ENCODE peak calls at places on chromosome 3, in four cellular contexts. V is hepatocyte, H is GM06990, U is cardiac muscle cell. A is an unnamed sample.

GRCh38 chr3:37765591-37766219 is 96.0 kb upstream of the CTDSPL start:
- DNase-seq in V (peak), H (no peak), U (peak), A (no peak)

GRCh38 chr3:54157860-54158259 is 35.5 kb downstream of the CACNA2D3 start:
- DNase-seq in H (no peak), V (no peak), U (no peak), A (no peak)

GRCh38 chr3:68866157-68866556 is 66.2 kb downstream of the TAFA4 start:
- DNase-seq in H (no peak), U (no peak), V (no peak), A (no peak)

GRCh38 chr3:126782554-126782953 is 78.5 kb downstream of the CHCHD6 start:
- DNase-seq in V (peak), U (no peak), H (no peak), A (peak)

GRCh38 chr3:194058189-194058571 is 77.8 kb upstream of the HES1 start:
- DNase-seq in H (peak), U (peak), V (peak), A (peak)

GRCh38 chr3:4744405-4745239 is 234.6 kb upstream of the BHLHE40 start:
- DNase-seq in V (peak), H (no peak), U (no peak), A (no peak)

GRCh38 chr3:73404450-73404849 is 220.3 kb downstream of the PDZRN3 start:
- DNase-seq in U (peak), V (no peak), H (no peak), A (no peak)

GRCh38 chr3:50594253-50594785 is 17.3 kb downstream of the CISH start:
- DNase-seq in V (no peak), H (no peak), U (no peak), A (no peak)

GRCh38 chr3:52438579-52439425 is 6.1 kb downstream of the SEMA3G start:
- DNase-seq in V (peak), H (no peak), U (no peak), A (no peak)

GRCh38 chr3:127525373-127525772 is 65.2 kb downstream of the TPRA1 start:
- DNase-seq in U (no peak), H (no peak), V (peak), A (peak)

GRCh38 chr3:177982034-177982433 is 554.2 kb upstream of the KCNMB2 start:
- DNase-seq in V (no peak), U (no peak), H (no peak), A (no peak)

GRCh38 chr3:52392216-52392930 is 52.5 kb downstream of the SEMA3G start:
- DNase-seq in V (no peak), U (no peak), H (no peak), A (no peak)

GRCh38 chr3:143832433-143832832 is 15.8 kb downstream of the SLC9A9 start:
- DNase-seq in V (no peak), H (peak), U (no peak), A (no peak)

GRCh38 chr3:194369522-194370279 is at the start of gene LRRC15:
- DNase-seq in H (no peak), U (peak), V (peak), A (peak)

GRCh38 chr3:11498174-11498573 is 145.5 kb downstream of the VGLL4 start:
- DNase-seq in U (no peak), H (no peak), V (no peak), A (no peak)

GRCh38 chr3:30578479-30578878 is 27.9 kb upstream of the TGFBR2 start:
- DNase-seq in H (no peak), V (peak), U (no peak), A (peak)

GRCh38 chr3:194097141-194097880 is 38.6 kb upstream of the HES1 start:
- DNase-seq in V (no peak), U (peak), H (no peak), A (peak)

GRCh38 chr3:177830411-177830849 is 633.1 kb upstream of the TBL1XR1 start:
- DNase-seq in U (no peak), H (no peak), V (peak), A (no peak)

GRCh38 chr3:44323341-44323955 is 15.1 kb upstream of the TCAIM start:
- DNase-seq in V (peak), U (peak), H (no peak), A (peak)

GRCh38 chr3:30232142-30232541 is 374.3 kb upstream of the TGFBR2 start:
- DNase-seq in H (no peak), U (no peak), V (no peak), A (no peak)

GRCh38 chr3:194876403-194877165 is 190.9 kb downstream of the FAM43A start:
- DNase-seq in H (no peak), V (no peak), U (no peak), A (no peak)

GRCh38 chr3:100766069-100766468 is 56.8 kb downstream of the TFG start:
- DNase-seq in V (no peak), H (no peak), U (no peak), A (no peak)

GRCh38 chr3:108202080-108202479 is 20.1 kb downstream of the IFT57 start:
- DNase-seq in H (no peak), V (no peak), U (no peak), A (no peak)

GRCh38 chr3:127452321-127452821 is 138.2 kb downstream of the TPRA1 start:
- DNase-seq in H (no peak), U (no peak), V (no peak), A (no peak)

GRCh38 chr3:32288819-32289218 is 50.3 kb downstream of the CMTM8 start:
- DNase-seq in H (no peak), V (no peak), U (no peak), A (no peak)

GRCh38 chr3:63228677-63229076 is 49.4 kb upstream of the SYNPR start:
- DNase-seq in V (peak), H (peak), U (peak), A (peak)

GRCh38 chr3:46500631-46501377 is 3.0 kb downstream of the RTP3 start:
- DNase-seq in H (no peak), U (no peak), V (no peak), A (no peak)

GRCh38 chr3:154060606-154061380 is 60.4 kb upstream of the ARHGEF26 start:
- DNase-seq in V (peak), U (peak), H (no peak), A (no peak)

GRCh38 chr3:16550676-16551341 is 37.3 kb upstream of the RFTN1 start:
- DNase-seq in H (peak), U (peak), V (peak), A (peak)

GRCh38 chr3:167650459-167650858 is 3.3 kb downstream of the WDR49 start:
- DNase-seq in V (no peak), U (no peak), H (no peak), A (no peak)

GRCh38 chr3:171679011-171679492 is 131.2 kb downstream of the PLD1 start:
- DNase-seq in H (no peak), V (peak), U (no peak), A (peak)

GRCh38 chr3:5250467-5251195 is 63.1 kb downstream of the EDEM1 start:
- DNase-seq in V (no peak), H (no peak), U (no peak), A (peak)

GRCh38 chr3:117409256-117409655 is 699.7 kb downstream of the TUSC7 start:
- DNase-seq in H (no peak), U (no peak), V (no peak), A (no peak)

DNA sequence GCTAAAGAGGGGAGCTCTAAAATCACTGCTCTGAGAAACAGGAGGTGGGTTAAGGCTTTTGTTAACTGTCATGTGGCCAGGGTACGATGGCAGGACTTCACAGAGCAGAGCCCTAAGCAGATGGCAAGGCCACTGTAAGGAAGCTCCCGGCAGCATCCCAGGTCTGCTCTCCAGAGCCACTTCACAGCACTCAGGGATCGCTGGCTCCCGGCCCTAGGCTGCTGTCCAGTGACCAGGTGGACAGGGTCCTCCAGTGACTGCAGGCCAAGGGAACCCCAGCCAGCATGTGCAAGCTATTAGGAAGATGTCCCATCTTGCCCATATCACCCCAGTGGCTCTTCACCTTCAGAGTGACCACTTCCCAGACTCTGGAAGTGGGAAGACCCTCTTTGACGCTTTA is 10.4 kb downstream of the TMEM41A start:
- DNase-seq in V (no peak), H (no peak), U (no peak), A (no peak)
- TF ChIP-seq CTCF in V (no peak), H (no peak), U (no peak), A (no peak)

GRCh38 chr3:189337672-189338071 is 165.9 kb downstream of the TPRG1 start:
- DNase-seq in V (peak), U (no peak), H (no peak), A (no peak)
- TF ChIP-seq CTCF in V (no peak), U (no peak), H (no peak), A (no peak)

DNA sequence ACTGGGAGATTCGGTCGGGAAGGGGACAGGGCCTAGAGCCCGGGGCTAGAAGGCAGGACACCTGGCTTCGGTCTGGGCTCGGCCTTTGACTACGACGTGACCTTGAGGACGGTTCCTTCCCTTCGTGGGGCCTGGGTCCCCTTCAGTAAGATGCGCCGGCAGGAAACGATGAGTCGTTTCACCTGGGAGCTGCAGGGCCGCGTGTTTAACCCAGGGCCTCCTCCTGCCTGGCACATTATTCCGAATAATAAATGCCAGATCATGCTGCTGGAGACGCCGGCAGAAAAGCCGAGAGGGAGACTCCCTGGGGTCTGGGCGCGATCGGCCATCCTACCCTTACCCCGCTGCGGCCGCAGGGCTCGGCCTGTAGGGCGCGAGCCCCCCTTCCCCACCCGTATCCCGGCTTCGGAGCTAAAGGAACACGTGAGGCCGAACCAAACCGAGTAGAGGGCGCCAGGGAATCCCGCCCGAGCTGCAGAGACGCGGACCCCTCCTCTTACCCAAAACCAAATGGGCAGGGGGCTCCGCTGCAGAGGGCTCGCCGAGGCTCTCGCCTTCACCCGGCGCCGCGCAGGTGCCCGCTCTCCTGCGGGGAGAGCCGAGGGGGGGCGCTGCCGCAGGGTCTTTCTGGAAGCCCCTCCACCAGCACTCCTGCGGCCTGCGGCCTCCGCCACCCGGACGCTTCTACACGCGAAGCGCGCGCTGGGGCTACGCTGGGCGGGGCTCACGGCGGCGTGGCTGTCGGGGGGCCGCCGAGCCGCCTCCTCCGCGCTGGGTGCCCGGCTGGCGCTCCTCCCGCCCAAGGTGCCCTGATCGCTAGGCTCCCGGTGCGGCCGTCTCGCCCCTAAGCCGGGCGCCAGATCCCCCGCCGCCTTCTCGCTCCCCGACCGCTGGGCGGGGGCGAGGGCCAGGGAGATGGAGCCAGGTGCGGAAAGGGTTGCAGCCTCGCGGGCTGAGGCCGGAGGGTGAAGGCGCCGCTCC is at the start of gene BDH1:
- DNase-seq in U (peak), V (peak), H (peak), A (peak)
- TF ChIP-seq CTCF in U (peak), V (peak), H (no peak), A (no peak)

GRCh38 chr3:6854184-6854583 is 6.7 kb upstream of the GRM7 start:
- DNase-seq in V (no peak), U (no peak), H (no peak), A (no peak)
- TF ChIP-seq CTCF in V (no peak), U (no peak), H (no peak), A (no peak)

GRCh38 chr3:175149675-175150074 is 290.5 kb downstream of the NAALADL2 start:
- DNase-seq in H (peak), U (peak), V (peak), A (peak)

GRCh38 chr3:175159202-175159601 is 300.1 kb downstream of the NAALADL2 start:
- DNase-seq in H (no peak), U (no peak), V (no peak), A (no peak)

GRCh38 chr3:175150812-175151411 is 291.8 kb downstream of the NAALADL2 start:
- DNase-seq in H (no peak), U (no peak), V (no peak), A (peak)

GRCh38 chr3:175155172-175155571 is 296.0 kb downstream of the NAALADL2 start:
- DNase-seq in H (no peak), U (no peak), V (no peak), A (no peak)

GRCh38 chr3:175153595-175153994 is 294.5 kb downstream of the NAALADL2 start:
- DNase-seq in V (no peak), U (no peak), H (no peak), A (no peak)
- TF ChIP-seq CTCF in V (no peak), U (no peak), H (no peak), A (no peak)

DNA sequence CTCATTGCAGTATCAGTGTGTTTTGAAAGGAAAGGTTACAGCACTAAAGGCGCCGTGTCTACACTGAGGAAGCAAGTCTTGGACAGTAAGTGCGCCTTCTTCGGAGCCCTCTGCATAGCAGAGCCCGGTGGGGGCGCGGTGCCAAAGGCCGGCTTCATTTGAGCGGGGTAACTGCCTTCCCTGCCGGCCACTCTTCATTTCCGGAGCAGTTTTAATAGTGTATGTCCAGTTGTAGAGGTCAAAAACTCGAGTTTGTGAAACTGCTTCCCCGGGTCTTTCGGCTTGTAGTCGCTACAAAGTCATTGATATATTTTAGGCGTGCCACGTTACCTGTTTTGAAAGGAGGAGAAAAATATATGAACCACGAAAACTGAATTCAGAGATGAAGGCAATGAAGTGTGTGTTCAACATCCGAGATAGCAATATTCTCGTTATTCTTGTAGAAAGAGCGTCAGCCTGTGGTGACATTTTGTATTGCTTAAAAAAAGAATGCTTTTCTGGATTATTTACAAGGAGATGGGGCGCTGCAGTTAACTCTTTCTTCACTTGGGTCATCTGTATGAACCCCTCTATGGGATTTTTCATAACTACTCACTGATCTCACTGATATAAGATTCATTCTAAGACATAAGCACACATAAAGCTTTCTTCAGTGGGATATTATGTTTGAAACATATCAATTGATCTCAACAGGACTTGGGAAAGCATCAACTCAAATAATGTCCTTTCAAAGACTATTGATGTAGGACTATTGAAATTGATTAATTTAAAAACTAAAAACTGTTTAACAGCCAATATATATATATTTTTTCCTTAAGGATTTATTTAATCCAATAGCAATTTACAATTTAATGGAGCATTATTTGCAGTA is 3.0 kb downstream of the ALCAM start:
- DNase-seq in V (peak), H (peak), U (peak), A (peak)
- TF ChIP-seq CTCF in V (peak), H (peak), U (peak), A (no peak)